ENCODE peak calls at places on chromosomes 7 and 10, in five cellular contexts. P is A549, B is WTC11, R is AG09309, L is psoas muscle. N is an unnamed sample.

GRCh38 chr10:28684986-28685580 is 7.8 kb downstream of the BAMBI start:
- DNase-seq in R (no peak), P (peak; percentile 75), B (no peak), L (no peak), N (no peak)

GRCh38 chr10:108496131-108496530 is 1331.6 kb upstream of the SORCS1 start:
- DNase-seq in B (no peak), P (no peak), R (no peak), L (no peak), N (no peak)

GRCh38 chr10:106972381-106972780 is 192.1 kb downstream of the SORCS1 start:
- DNase-seq in L (no peak), P (no peak), B (no peak), R (no peak), N (no peak)

GRCh38 chr10:124244256-124244877 is 151.0 kb upstream of the CHST15 start:
- DNase-seq in P (no peak), R (no peak), B (no peak), L (no peak), N (no peak)

GRCh38 chr7:16926283-16926682 is 44.5 kb upstream of the AGR3 start:
- DNase-seq in L (no peak), R (peak; percentile 47), P (peak; percentile 62), B (no peak), N (no peak)

GRCh38 chr10:113712755-113713154 is 33.0 kb downstream of the CASP7 start:
- DNase-seq in R (no peak), P (no peak), B (peak; percentile 20), L (no peak), N (no peak)

GRCh38 chr10:19788075-19788686 is 28.1 kb upstream of the PLXDC2 start:
- DNase-seq in B (peak; percentile 53), L (no peak), R (peak; percentile 18), P (peak; percentile 57), N (peak; percentile 43)

GRCh38 chr7:55018361-55019328 is at the start of gene EGFR:
- DNase-seq in B (peak; percentile 62), P (peak; percentile 75), R (no peak), L (peak; percentile 92), N (peak; percentile 75)

GRCh38 chr7:14270099-14270498 is 280.6 kb upstream of the ETV1 start:
- DNase-seq in L (no peak), R (no peak), P (no peak), B (no peak), N (no peak)

GRCh38 chr10:113735913-113736312 is 15.6 kb upstream of the PLEKHS1 start:
- DNase-seq in B (no peak), R (no peak), L (no peak), P (peak; percentile 60), N (no peak)

GRCh38 chr7:90693939-90694338 is 97.8 kb downstream of the CDK14 start:
- DNase-seq in B (no peak), P (no peak), R (no peak), L (no peak), N (no peak)

GRCh38 chr10:114507449-114507848 is 103.1 kb upstream of the AFAP1L2 start:
- DNase-seq in P (peak; percentile 48), R (no peak), L (no peak), B (no peak), N (peak; percentile 29)

GRCh38 chr7:108415821-108416536 is 40.3 kb downstream of the NRCAM start:
- DNase-seq in P (peak; percentile 80), R (no peak), L (no peak), B (no peak), N (peak; percentile 68)

GRCh38 chr7:75756340-75757297 is 15.4 kb downstream of the CCL26 start:
- DNase-seq in B (peak; percentile 39), R (no peak), P (peak; percentile 60), L (no peak), N (no peak)

GRCh38 chr7:83148776-83149175 is 13.9 kb downstream of the PCLO start:
- DNase-seq in P (peak; percentile 15), B (no peak), L (no peak), R (no peak), N (no peak)

GRCh38 chr10:31083765-31084184 is 52.1 kb upstream of the ZNF438 start:
- DNase-seq in L (no peak), R (no peak), P (peak; percentile 75), B (peak; percentile 58), N (peak; percentile 81)

GRCh38 chr10:96982149-96982930 is 150.2 kb downstream of the LCOR start:
- DNase-seq in P (no peak), R (no peak), L (no peak), B (no peak), N (no peak)

GRCh38 chr10:24493168-24493567 is 230.5 kb downstream of the ARHGAP21 start:
- DNase-seq in R (no peak), L (no peak), P (no peak), B (no peak), N (no peak)

GRCh38 chr10:73888514-73888913 is 14.2 kb upstream of the CAMK2G start:
- DNase-seq in R (no peak), B (no peak), L (peak; percentile 75), P (no peak), N (no peak)

GRCh38 chr7:114832906-114833595 is 88.8 kb upstream of the MDFIC start:
- DNase-seq in L (no peak), R (no peak), P (no peak), B (no peak), N (no peak)

GRCh38 chr7:7861211-7861633 is 107.4 kb upstream of the GLCCI1 start:
- DNase-seq in P (peak; percentile 9), B (no peak), R (peak; percentile 23), L (no peak), N (no peak)

GRCh38 chr10:119250641-119251314 is 43.4 kb downstream of the GRK5 start:
- DNase-seq in L (no peak), P (peak; percentile 66), R (peak; percentile 59), B (no peak), N (no peak)

GRCh38 chr7:14687777-14688176 is 214.8 kb downstream of the DGKB start:
- DNase-seq in B (no peak), R (peak; percentile 18), P (no peak), L (no peak), N (no peak)

GRCh38 chr7:51376420-51377092 is 59.9 kb upstream of the COBL start:
- DNase-seq in B (no peak), R (no peak), P (peak; percentile 89), L (no peak), N (no peak)

GRCh38 chr7:22116451-22117027 is 170.8 kb upstream of the CDCA7L start:
- DNase-seq in R (no peak), P (no peak), L (no peak), B (no peak), N (no peak)

GRCh38 chr10:59234194-59234593 is 57.8 kb downstream of the PHYHIPL start:
- DNase-seq in P (no peak), B (no peak), R (no peak), L (no peak), N (no peak)

GRCh38 chr10:59236064-59236697 is 59.7 kb downstream of the PHYHIPL start:
- DNase-seq in B (no peak), P (no peak), R (no peak), L (no peak), N (no peak)

GRCh38 chr10:59229451-59229850 is 53.0 kb downstream of the PHYHIPL start:
- DNase-seq in L (no peak), P (no peak), R (no peak), B (no peak), N (no peak)

GRCh38 chr10:59237775-59238174 is 61.3 kb downstream of the PHYHIPL start:
- DNase-seq in B (no peak), R (no peak), L (no peak), P (no peak), N (no peak)

GRCh38 chr10:59234814-59235429 is 58.5 kb downstream of the PHYHIPL start:
- DNase-seq in B (no peak), R (peak; percentile 4), L (no peak), P (peak; percentile 44), N (peak; percentile 45)
- TF ChIP-seq CTCF in B (peak; percentile 14), R (peak; percentile 66), L (peak; percentile 52), P (peak; percentile 64), N (peak; percentile 77)

DNA sequence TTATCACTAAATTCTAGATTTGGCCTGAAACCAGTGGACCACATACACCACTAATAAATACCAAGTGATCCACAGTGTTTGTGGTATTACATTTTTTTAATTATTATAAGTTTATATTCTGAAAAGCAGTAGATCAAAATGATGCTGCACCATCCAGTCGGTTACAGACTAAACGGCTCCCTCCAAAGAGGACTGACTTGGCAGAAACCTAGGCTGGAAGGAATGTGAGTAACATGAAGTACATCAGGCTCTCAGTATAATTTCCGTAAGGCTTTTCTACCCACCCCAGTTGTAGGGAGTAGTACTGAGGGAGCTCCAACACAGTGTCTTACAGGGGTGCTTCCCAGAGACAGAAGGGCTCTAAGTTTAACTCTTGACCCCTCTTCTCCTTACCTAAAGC is 119.5 kb downstream of the TRRAP start:
- DNase-seq in L (no peak), P (no peak), R (peak; percentile 3), B (no peak), N (no peak)
- TF ChIP-seq CTCF in L (no peak), P (no peak), R (no peak), B (no peak), N (no peak)

GRCh38 chr7:12403287-12404181 is at the start of gene VWDE:
- DNase-seq in L (peak; percentile 46), R (no peak), B (peak; percentile 79), P (peak; percentile 66), N (peak; percentile 71)
- TF ChIP-seq CTCF in L (no peak), R (no peak), B (no peak), P (no peak), N (peak; percentile 20)

GRCh38 chr7:26328498-26329390 is 37.1 kb downstream of the SNX10 start:
- DNase-seq in R (no peak), L (no peak), B (no peak), P (no peak), N (no peak)
- TF ChIP-seq CTCF in R (no peak), L (no peak), B (no peak), P (no peak), N (no peak)

DNA sequence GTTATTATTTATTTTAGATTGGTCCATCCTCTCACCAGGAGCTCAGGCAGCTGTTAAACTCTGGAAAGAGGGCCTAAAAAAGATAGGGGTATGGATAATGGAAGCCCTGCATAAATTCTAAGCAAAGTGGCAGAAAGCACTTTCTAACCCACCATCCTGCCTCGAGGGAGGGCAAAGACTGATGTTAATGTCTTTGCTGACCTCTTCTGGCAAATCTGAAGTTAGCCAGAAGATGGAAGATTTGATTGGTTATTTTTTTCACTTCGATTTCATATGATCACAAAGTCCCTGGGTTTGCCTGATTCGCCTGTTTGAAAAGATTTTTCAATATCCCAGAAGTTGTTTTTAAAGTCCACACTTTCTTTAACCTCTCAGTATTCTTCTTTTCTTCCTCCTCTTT is 24.8 kb downstream of the OR9A2 start:
- DNase-seq in R (no peak), L (no peak), P (peak; percentile 20), B (no peak), N (no peak)
- TF ChIP-seq CTCF in R (peak; percentile 36), L (no peak), P (peak; percentile 18), B (no peak), N (peak; percentile 21)

GRCh38 chr10:52654201-52654600 is 118.4 kb downstream of the MBL2 start:
- DNase-seq in B (no peak), P (no peak), R (no peak), L (no peak), N (no peak)

GRCh38 chr10:52652431-52653220 is 120.0 kb downstream of the MBL2 start:
- DNase-seq in R (no peak), B (no peak), L (no peak), P (no peak), N (no peak)

GRCh38 chr10:52650873-52651272 is 121.7 kb downstream of the MBL2 start:
- DNase-seq in B (no peak), R (no peak), P (no peak), L (no peak), N (no peak)

GRCh38 chr10:52653221-52653501 is 119.4 kb downstream of the MBL2 start:
- DNase-seq in B (no peak), P (no peak), R (no peak), L (no peak), N (no peak)

GRCh38 chr10:52653510-52653909 is 119.1 kb downstream of the MBL2 start:
- DNase-seq in B (no peak), L (peak; percentile 48), R (no peak), P (peak; percentile 10), N (no peak)
- TF ChIP-seq CTCF in B (no peak), L (no peak), R (peak; percentile 36), P (no peak), N (peak; percentile 24)